ENCODE peak calls at places on chromosome 6, in eight cellular contexts. M is heart right ventricle; L is adrenal gland; P is naive thymus-derived CD4-positive, alpha-beta T cell; K is small intestine; E is tibial artery; T is body of pancreas; A is breast epithelium. B is an unnamed sample. For H3K4me1, the result is how much of the 10 kb centered on the place peaks cover.

GRCh38 chr6:87244380-87244779 is 78.0 kb upstream of the SMIM8 start:
- DNase-seq in M (no peak), L (no peak), P (no peak), K (peak), E (no peak), T (no peak), A (no peak), B (no peak)

GRCh38 chr6:137871299-137871698 is 4.2 kb downstream of the TNFAIP3 start:
- DNase-seq in M (no peak), L (no peak), P (no peak), K (no peak), E (no peak), T (no peak), A (no peak), B (no peak)

GRCh38 chr6:12545837-12546658 is 170.5 kb upstream of the PHACTR1 start:
- DNase-seq in M (no peak), L (no peak), P (no peak), K (peak), E (no peak), T (no peak), A (no peak), B (no peak)

GRCh38 chr6:22545051-22545450 is 24.3 kb upstream of the HDGFL1 start:
- DNase-seq in M (no peak), L (no peak), P (no peak), K (no peak), E (no peak), T (no peak), A (no peak), B (no peak)

GRCh38 chr6:111605100-111605748 is 454 bp downstream of the TRAF3IP2 start:
- DNase-seq in M (peak), L (peak), P (peak), K (peak), E (peak), T (peak), A (peak), B (peak)

GRCh38 chr6:51005779-51006178 is 187.1 kb downstream of the TFAP2B start:
- DNase-seq in M (no peak), L (no peak), P (no peak), K (no peak), E (no peak), T (no peak), A (no peak), B (no peak)

GRCh38 chr6:18155864-18156396 is 708 bp downstream of the KDM1B start:
- DNase-seq in M (peak), L (peak), P (peak), K (peak), E (peak), T (peak), A (peak), B (peak)

GRCh38 chr6:111846511-111847409 is 26.5 kb downstream of the FYN start:
- DNase-seq in M (peak), L (no peak), P (peak), K (no peak), E (no peak), T (no peak), A (no peak), B (no peak)

GRCh38 chr6:125004198-125004597 is 42.0 kb downstream of the RNF217 start:
- DNase-seq in M (peak), L (no peak), P (no peak), K (no peak), E (no peak), T (peak), A (no peak), B (no peak)

GRCh38 chr6:138972226-138972665 is 15.8 kb downstream of the REPS1 start:
- DNase-seq in M (no peak), L (no peak), P (no peak), K (no peak), E (no peak), T (no peak), A (no peak), B (no peak)
- H3K4me1 ChIP-seq in M (under half), L (half or more), P (under half), K (under half), E (under half), T (under half), A (under half), B (under half)

DNA sequence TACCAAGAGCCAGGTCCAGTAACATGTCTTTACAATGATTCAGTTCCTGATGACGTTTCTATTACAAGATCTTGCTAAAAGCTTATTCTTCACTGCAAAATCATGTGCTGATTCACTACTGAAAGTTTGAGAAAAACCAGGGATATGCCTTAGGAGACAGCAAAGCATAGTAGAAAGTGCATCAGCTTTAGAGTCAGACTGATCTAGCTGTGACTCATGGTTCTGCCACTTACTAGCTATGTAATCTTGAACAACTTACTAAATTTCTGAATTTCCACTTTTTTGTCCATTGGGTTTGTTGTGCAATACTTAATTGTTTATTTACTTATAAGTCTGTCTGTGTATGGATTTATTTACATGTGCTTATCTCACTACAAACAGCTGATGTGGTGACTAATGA is 198.5 kb upstream of the RSPO3 start:
- DNase-seq in M (no peak), L (no peak), P (no peak), K (no peak), E (no peak), T (no peak), A (no peak), B (no peak)
- H3K4me1 ChIP-seq in M (under half), L (under half), P (under half), K (under half), E (under half), T (under half), A (under half), B (under half)

GRCh38 chr6:71403422-71404134 is 115.0 kb downstream of the OGFRL1 start:
- DNase-seq in M (no peak), L (no peak), P (no peak), K (no peak), E (no peak), T (no peak), A (no peak), B (no peak)

GRCh38 chr6:71400852-71401251 is 112.2 kb downstream of the OGFRL1 start:
- DNase-seq in M (no peak), L (no peak), P (no peak), K (no peak), E (no peak), T (no peak), A (no peak), B (no peak)

GRCh38 chr6:71404967-71405278 is 116.3 kb downstream of the OGFRL1 start:
- DNase-seq in M (no peak), L (no peak), P (no peak), K (no peak), E (no peak), T (no peak), A (no peak), B (no peak)

GRCh38 chr6:71404145-71404966 is 115.7 kb downstream of the OGFRL1 start:
- DNase-seq in M (no peak), L (no peak), P (no peak), K (peak), E (no peak), T (no peak), A (no peak), B (no peak)

GRCh38 chr6:71402101-71402500 is 113.5 kb downstream of the OGFRL1 start:
- DNase-seq in M (no peak), L (no peak), P (no peak), K (no peak), E (no peak), T (no peak), A (no peak), B (no peak)
- H3K4me1 ChIP-seq in M (under half), L (under half), P (under half), K (under half), E (under half), T (under half), A (under half), B (under half)

GRCh38 chr6:135235716-135236115 is 54.6 kb downstream of the MYB start:
- DNase-seq in M (no peak), L (no peak), P (no peak), K (no peak), E (no peak), T (no peak), A (no peak), B (no peak)
- H3K4me1 ChIP-seq in M (under half), L (under half), P (under half), K (under half), E (under half), T (under half), A (under half), B (under half)

GRCh38 chr6:31821301-31822037 is 6.1 kb upstream of the HSPA1B start:
- DNase-seq in M (peak), L (peak), P (no peak), K (peak), E (peak), T (peak), A (no peak), B (peak)

GRCh38 chr6:31825553-31825952 is 2.0 kb upstream of the HSPA1B start:
- DNase-seq in M (no peak), L (no peak), P (no peak), K (no peak), E (no peak), T (no peak), A (no peak), B (no peak)

GRCh38 chr6:31826793-31827285 is 699 bp upstream of the HSPA1B start:
- DNase-seq in M (peak), L (peak), P (no peak), K (peak), E (peak), T (peak), A (peak), B (peak)

GRCh38 chr6:31820051-31820389 is 4.7 kb downstream of the HSPA1A start:
- DNase-seq in M (no peak), L (no peak), P (no peak), K (peak), E (no peak), T (no peak), A (no peak), B (no peak)

DNA sequence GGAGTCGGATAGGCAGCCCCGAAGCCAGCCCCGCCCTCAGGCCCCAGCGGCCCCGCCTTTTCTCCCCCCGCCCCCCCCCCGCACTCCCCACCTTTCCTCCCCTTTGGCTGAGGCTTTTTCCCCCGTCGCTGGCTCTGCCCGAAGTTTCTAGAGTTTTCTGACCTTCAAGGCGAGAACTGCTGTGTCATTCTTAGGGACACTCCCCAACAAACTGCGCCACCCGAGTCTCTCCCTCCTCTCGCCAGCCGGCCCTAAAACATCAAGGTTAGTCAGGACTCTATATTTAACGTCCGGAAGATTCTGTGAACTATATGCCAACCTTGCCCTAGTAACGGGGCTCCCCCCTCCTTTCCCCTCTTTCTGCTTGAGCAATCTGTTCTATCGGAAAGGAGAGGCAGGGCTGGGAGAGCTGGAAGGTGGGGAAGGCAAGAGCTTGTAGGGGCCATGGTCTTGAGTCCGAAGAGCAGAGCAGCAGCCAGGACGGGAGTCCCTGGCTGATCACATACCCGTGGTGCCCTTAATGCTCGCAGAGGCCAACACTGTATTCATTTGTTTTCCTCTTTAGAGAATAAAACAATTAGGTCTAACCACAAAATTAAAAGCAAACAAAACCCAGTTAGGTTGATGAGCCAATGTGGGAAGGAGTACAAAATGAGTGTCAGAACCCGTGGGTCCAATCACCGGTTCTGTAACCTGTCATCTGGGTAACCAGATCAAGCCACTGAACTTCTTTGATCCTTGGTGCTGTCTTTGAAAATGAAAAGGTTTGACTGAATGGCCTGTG is 5.3 kb upstream of the HSPA1B start:
- DNase-seq in M (peak), L (peak), P (peak), K (peak), E (peak), T (peak), A (peak), B (peak)
- H3K4me1 ChIP-seq in M (under half), L (half or more), P (under half), K (under half), E (under half), T (half or more), A (under half), B (under half)

DNA sequence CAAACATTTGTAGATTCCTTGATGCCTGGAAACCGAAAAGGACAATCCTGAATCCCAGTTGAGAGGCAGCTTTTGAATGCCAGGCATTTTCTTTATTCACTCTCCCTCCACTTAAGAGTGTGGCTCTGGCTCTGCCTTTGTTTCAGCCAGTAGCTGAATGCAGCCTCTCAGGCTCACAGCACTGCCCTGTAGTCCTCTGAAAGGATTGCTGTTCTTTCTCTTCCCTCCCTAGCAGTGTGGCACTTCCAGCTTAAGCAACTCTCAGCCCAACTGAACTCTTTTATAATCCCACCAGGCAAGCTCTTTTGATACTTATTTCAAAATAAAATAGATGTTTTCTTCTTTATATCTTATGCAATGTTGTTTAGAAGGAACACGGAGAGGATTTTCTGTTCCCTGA is 415.6 kb downstream of the GJA1 start:
- DNase-seq in M (no peak), L (no peak), P (no peak), K (no peak), E (no peak), T (no peak), A (no peak), B (no peak)
- H3K4me1 ChIP-seq in M (under half), L (under half), P (under half), K (under half), E (under half), T (under half), A (under half), B (under half)

GRCh38 chr6:35602133-35602946 is 86.4 kb downstream of the FKBP5 start:
- DNase-seq in M (no peak), L (no peak), P (no peak), K (no peak), E (no peak), T (no peak), A (no peak), B (no peak)

GRCh38 chr6:35600659-35601125 is 88.0 kb upstream of the TULP1 start:
- DNase-seq in M (no peak), L (no peak), P (no peak), K (peak), E (no peak), T (no peak), A (no peak), B (no peak)

GRCh38 chr6:35601331-35602132 is 87.2 kb downstream of the FKBP5 start:
- DNase-seq in M (peak), L (peak), P (peak), K (peak), E (peak), T (peak), A (no peak), B (peak)

GRCh38 chr6:35605600-35605999 is 83.1 kb downstream of the FKBP5 start:
- DNase-seq in M (no peak), L (no peak), P (no peak), K (no peak), E (no peak), T (no peak), A (no peak), B (no peak)

DNA sequence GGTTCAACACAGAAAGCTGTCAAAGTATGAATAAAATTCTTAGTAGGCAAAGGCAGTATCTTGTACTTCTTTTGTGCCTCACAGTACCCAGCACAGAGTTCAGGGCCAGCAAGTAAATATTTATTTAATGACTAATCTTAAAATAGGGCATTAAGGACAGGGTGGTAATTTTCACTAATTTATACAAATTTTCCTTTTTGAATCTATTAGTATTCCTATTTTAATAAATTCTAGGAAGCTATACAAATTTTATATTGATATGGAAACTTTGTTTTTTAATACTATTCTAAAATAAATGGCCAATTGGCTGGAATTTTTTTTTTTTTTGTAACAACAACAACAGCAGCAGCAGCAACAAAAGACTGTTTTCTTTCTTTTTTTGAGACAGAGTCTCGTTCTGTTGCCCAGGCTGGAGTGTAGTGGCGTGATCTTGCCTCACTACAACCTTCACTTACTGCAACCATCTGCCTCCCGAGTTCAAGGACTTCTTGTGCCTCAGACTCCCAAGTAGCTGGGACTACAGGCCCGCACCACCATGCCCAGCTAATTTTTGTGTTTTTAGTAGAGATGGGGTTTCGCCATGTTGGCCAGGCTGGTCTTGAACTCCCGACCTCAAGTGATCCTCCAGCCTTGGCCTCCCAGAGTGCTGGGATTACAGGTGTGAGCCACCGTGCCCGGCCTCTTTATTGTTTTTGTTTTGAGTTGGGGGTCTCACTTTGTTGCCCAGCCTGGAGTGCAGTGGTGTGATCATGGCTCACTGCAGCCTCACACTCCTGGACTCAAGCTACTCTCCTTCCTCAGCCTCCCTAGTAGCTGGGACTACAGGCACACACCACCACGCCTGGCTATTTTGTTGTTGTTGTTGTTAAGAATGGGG is 85.2 kb downstream of the FKBP5 start:
- DNase-seq in M (no peak), L (no peak), P (no peak), K (no peak), E (peak), T (peak), A (no peak), B (no peak)
- H3K4me1 ChIP-seq in M (under half), L (half or more), P (half or more), K (under half), E (under half), T (under half), A (under half), B (under half)

B was measured in lung.